ENCODE peak calls at places on chromosomes 16 and 17, in five cellular contexts. P is ascending aorta; X is GM23248; U is CD8-positive, alpha-beta memory T cell; E is H1. D is an unnamed sample. For H3K9me3 and H3K4me1, the result is how much of the 10 kb centered on the place peaks cover.

GRCh38 chr16:81891734-81892364 is 112.8 kb downstream of the PLCG2 start:
- DNase-seq in X (peak), U (no peak), E (no peak), P (no peak), D (no peak)

GRCh38 chr17:10754861-10755591 is 25.2 kb upstream of the TMEM220 start:
- DNase-seq in E (no peak), U (no peak), P (no peak), X (no peak), D (no peak)

GRCh38 chr16:60304725-60305124 is 1570.6 kb upstream of the GOT2 start:
- DNase-seq in P (no peak), X (no peak), U (no peak), E (no peak), D (no peak)

GRCh38 chr17:31061678-31062077 is 33.1 kb upstream of the NF1 start:
- DNase-seq in P (no peak), U (no peak), X (peak), E (no peak), D (peak)

GRCh38 chr16:89155851-89156739 is 15.5 kb upstream of the CDH15 start:
- DNase-seq in U (no peak), E (no peak), P (no peak), X (peak), D (no peak)

GRCh38 chr16:50998411-50998810 is 152.7 kb downstream of the SALL1 start:
- DNase-seq in X (no peak), E (no peak), P (no peak), U (no peak), D (no peak)

GRCh38 chr17:3529817-3530741 is 27.5 kb downstream of the TRPV3 start:
- DNase-seq in E (no peak), U (no peak), P (no peak), X (peak), D (no peak)

GRCh38 chr17:42819939-42820535 is 4.0 kb downstream of the BECN1 start:
- DNase-seq in P (no peak), U (peak), X (peak), E (no peak), D (peak)

GRCh38 chr16:53882310-53882709 is 178.4 kb downstream of the FTO start:
- DNase-seq in E (no peak), X (peak), U (no peak), P (no peak), D (no peak)

DNA sequence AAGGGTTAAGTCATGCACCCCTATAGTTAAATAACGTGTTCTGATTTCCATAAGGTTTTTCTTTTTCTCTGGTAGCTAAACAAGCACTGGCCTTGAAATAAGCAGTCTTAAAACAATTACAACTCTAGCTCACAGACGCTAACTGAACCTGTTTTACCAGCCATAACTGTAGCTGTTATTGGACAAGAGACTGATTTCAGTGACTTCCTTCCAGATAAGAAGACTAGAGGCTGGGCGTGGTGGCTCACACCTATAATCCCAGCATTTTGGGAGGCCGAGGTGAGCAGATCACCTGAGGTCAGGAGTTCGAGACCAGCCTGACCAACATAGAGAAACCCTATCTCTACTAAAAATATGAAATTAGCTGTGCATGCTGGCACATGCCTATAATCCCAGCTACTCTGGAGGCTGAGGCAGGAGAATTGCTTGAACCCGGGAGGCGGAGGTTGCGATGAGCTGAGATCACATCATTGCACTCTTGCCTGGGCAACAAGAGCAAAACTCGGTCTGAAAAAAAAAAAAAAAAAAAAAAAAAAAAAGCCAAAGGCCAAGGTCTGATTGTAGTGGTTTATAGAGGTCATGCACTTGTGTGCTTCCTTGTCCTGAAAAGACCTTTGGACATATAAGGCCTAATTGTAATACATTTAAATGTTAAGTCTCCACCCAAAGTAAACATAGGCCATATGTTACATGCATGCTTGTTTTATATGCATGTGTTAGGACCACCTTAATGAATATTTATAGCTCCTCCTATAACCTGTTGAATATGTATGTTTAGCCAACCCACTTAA is 319.5 kb upstream of the CA10 start:
- DNase-seq in P (no peak), X (no peak), U (no peak), E (no peak), D (no peak)
- H3K9me3 ChIP-seq in P (under half), X (under half), U (under half), E (under half), D (under half)

DNA sequence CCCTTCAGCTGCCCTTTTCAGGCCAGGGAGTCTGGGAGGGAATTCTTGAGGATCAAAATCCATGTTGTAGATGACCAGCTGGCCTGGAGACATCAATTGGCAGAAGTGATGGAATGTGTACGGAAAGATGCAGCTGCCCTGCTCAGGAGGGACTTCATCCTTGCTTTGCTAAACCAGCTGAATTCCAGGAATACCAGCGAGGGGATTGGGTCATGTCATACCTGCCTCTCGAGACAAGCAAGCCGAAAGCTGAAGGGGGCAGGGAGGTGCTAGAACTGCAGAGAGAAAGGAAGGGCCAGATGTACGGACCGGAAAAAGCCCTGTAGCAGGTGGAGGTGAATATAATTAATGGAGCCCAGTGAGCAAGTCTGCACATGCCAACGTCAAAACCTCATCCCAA is 25.6 kb upstream of the NTN1 start:
- DNase-seq in P (no peak), U (no peak), X (no peak), E (no peak), D (no peak)
- H3K4me1 ChIP-seq in P (under half), U (under half), X (under half), E (under half), D (under half)

GRCh38 chr17:82944990-82945389 is 105.2 kb upstream of the ZNF750 start:
- DNase-seq in P (no peak), X (no peak), U (no peak), E (no peak), D (no peak)
- H3K9me3 ChIP-seq in P (under half), X (under half), U (under half), E (half or more), D (under half)

DNA sequence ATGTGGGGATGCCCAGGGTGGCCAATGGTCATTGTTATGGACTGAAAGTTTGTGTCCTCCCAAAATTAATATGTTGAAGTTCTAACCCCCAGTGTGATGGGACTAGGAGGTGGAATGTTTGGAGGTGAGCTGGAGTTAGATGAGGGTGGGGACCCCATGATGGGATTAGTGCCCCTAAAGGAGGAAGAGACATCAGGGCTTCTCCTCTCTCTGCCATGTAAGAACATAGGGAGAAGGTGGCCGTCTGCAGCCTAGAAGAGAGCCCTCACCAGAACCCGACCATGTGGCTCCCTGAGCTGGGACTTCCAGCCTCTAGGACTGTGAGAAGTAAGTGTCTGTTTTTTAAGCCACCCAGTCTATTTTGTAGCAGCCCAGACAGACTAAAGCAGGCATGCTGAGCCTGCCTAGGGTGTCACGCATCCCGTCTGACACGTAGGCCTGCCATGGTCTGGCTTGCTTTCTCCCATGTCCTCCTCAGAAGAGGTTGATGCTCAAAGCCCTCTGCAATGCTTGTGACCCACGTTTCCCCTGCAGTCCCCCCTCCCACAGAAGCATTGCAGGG is 4.0 kb upstream of the PRPSAP1 start:
- DNase-seq in X (no peak), E (no peak), U (no peak), P (no peak), D (no peak)
- H3K4me1 ChIP-seq in X (under half), E (under half), U (under half), P (under half), D (under half)

DNA sequence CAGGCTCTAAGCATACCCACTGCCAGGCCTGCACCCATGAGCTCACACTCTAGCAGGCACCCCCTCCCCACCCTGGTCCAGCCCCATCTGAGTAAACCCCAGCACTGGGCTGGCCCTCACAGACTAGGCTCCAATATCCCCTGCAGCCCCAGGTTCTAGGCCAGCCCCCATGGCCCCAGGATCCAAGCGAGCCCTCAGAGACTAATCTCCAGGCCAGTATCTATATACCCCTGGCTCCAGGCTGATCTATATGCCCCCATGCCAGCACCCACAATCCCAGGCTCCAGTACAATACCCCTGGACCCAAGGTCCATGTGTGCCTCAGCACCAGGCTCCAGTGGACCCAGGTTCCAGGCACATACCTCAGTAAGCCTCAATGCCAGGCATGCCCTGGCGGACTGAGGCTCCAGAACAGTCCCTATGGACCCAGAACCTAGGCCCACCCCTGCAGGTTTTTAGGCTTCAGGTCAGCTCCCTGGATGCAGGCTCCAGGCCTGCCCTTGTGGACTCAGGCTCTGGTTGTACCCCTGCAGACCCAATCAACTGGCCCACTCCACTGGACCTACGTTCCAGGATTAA is 38.5 kb downstream of the POLR3E start:
- DNase-seq in X (no peak), U (no peak), P (no peak), E (no peak), D (no peak)
- H3K9me3 ChIP-seq in X (under half), U (under half), P (under half), E (under half), D (under half)

GRCh38 chr16:75644240-75645012 is 3.0 kb downstream of the KARS1 start:
- DNase-seq in E (no peak), U (peak), P (no peak), X (no peak), D (peak)

GRCh38 chr16:75647492-75648264 is at the start of the genes KARS1 and TERF2IP:
- DNase-seq in X (peak), P (peak), U (peak), E (peak), D (peak)

GRCh38 chr16:75648265-75649076 is 898 bp downstream of the TERF2IP start:
- DNase-seq in U (peak), X (peak), P (peak), E (no peak), D (peak)

DNA sequence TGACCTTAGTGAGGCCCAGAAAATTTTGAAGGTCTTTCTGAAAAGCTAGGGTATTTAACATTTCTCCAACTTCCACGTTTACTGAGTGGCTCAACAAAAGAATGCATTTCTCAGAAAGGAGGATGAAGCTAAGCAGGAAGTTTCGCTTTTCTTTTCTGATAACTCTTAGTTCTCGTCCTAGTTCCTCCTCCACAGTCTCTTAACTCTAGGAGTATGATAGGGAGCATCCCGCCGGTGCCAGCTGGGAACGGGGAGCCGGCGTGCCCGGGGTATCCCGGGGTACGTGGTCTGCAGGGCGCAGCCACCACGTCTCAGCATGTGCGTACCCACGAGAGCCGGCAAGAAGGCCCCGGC is 350 bp downstream of the KARS1 start:
- DNase-seq in U (no peak), P (no peak), X (no peak), E (no peak), D (no peak)
- H3K4me1 ChIP-seq in U (under half), P (under half), X (under half), E (under half), D (half or more)

GRCh38 chr16:78566397-78567073 is 467.1 kb downstream of the WWOX start:
- DNase-seq in X (no peak), E (no peak), P (no peak), U (no peak), D (no peak)
- H3K9me3 ChIP-seq in X (under half), E (under half), P (under half), U (under half), D (under half)

D was measured in CD4-positive, alpha-beta memory T cell.